ENCODE peak calls at places on chromosome 13, in six cellular contexts. One of them, this sample, is unnamed. For H3K27me3 and H3K4me1, the result is how much of the 10 kb centered on the place peaks cover.

GRCh38 chr13:96141032-96141431 is 51.1 kb downstream of the HS6ST3 start:
- DNase-seq in neuronal stem cell: no peak
- DNase-seq in cardiac muscle cell: peak
- DNase-seq in NT2/D1: peak
- DNase-seq in CD8-positive, alpha-beta memory T cell: no peak
- DNase-seq in adrenal gland: peak
- DNase-seq in this sample: no peak

GRCh38 chr13:20721058-20721453 is 17.6 kb downstream of the IL17D start:
- DNase-seq in adrenal gland: no peak
- DNase-seq in NT2/D1: no peak
- DNase-seq in cardiac muscle cell: no peak
- DNase-seq in CD8-positive, alpha-beta memory T cell: no peak
- DNase-seq in neuronal stem cell: no peak
- DNase-seq in this sample: no peak

GRCh38 chr13:93146584-93147292 is 79.9 kb upstream of the GPC6 start:
- DNase-seq in CD8-positive, alpha-beta memory T cell: no peak
- DNase-seq in adrenal gland: peak
- DNase-seq in NT2/D1: no peak
- DNase-seq in cardiac muscle cell: peak
- DNase-seq in neuronal stem cell: no peak
- DNase-seq in this sample: no peak

GRCh38 chr13:24118576-24118975 is 41.9 kb upstream of the SPATA13 start:
- DNase-seq in NT2/D1: no peak
- DNase-seq in cardiac muscle cell: no peak
- DNase-seq in CD8-positive, alpha-beta memory T cell: no peak
- DNase-seq in adrenal gland: no peak
- DNase-seq in neuronal stem cell: no peak
- DNase-seq in this sample: no peak

GRCh38 chr13:20132052-20132634 is 28.7 kb downstream of the GJA3 start:
- DNase-seq in cardiac muscle cell: no peak
- DNase-seq in adrenal gland: no peak
- DNase-seq in NT2/D1: no peak
- DNase-seq in CD8-positive, alpha-beta memory T cell: no peak
- DNase-seq in neuronal stem cell: no peak
- DNase-seq in this sample: no peak

GRCh38 chr13:44747179-44747578 is 171.0 kb upstream of the TSC22D1 start:
- DNase-seq in cardiac muscle cell: no peak
- DNase-seq in neuronal stem cell: no peak
- DNase-seq in CD8-positive, alpha-beta memory T cell: no peak
- DNase-seq in adrenal gland: no peak
- DNase-seq in NT2/D1: no peak
- DNase-seq in this sample: no peak

GRCh38 chr13:114065926-114066774 is 66.3 kb downstream of the RASA3 start:
- DNase-seq in neuronal stem cell: no peak
- DNase-seq in CD8-positive, alpha-beta memory T cell: no peak
- DNase-seq in NT2/D1: no peak
- DNase-seq in cardiac muscle cell: no peak
- DNase-seq in adrenal gland: peak
- DNase-seq in this sample: no peak

GRCh38 chr13:113465241-113465640 is 12.0 kb upstream of the ADPRHL1 start:
- DNase-seq in adrenal gland: no peak
- DNase-seq in CD8-positive, alpha-beta memory T cell: no peak
- DNase-seq in cardiac muscle cell: no peak
- DNase-seq in neuronal stem cell: no peak
- DNase-seq in NT2/D1: no peak
- DNase-seq in this sample: no peak

GRCh38 chr13:113941571-113942191 is 32.2 kb downstream of the C13orf46 start:
- DNase-seq in CD8-positive, alpha-beta memory T cell: no peak
- DNase-seq in cardiac muscle cell: peak
- DNase-seq in NT2/D1: no peak
- DNase-seq in neuronal stem cell: no peak
- DNase-seq in adrenal gland: peak
- DNase-seq in this sample: no peak

GRCh38 chr13:111382411-111382810 is 62.0 kb downstream of the TEX29 start:
- DNase-seq in cardiac muscle cell: no peak
- DNase-seq in CD8-positive, alpha-beta memory T cell: no peak
- DNase-seq in adrenal gland: no peak
- DNase-seq in NT2/D1: no peak
- DNase-seq in neuronal stem cell: no peak
- DNase-seq in this sample: no peak

GRCh38 chr13:40315416-40316064 is 350.9 kb downstream of the FOXO1 start:
- DNase-seq in adrenal gland: peak
- DNase-seq in neuronal stem cell: no peak
- DNase-seq in NT2/D1: no peak
- DNase-seq in CD8-positive, alpha-beta memory T cell: no peak
- DNase-seq in cardiac muscle cell: peak
- DNase-seq in this sample: peak

GRCh38 chr13:33509642-33510229 is 224.2 kb upstream of the STARD13 start:
- DNase-seq in adrenal gland: peak
- DNase-seq in CD8-positive, alpha-beta memory T cell: no peak
- DNase-seq in neuronal stem cell: no peak
- DNase-seq in cardiac muscle cell: peak
- DNase-seq in NT2/D1: no peak
- DNase-seq in this sample: no peak

GRCh38 chr13:85377783-85378182 is 421.4 kb downstream of the SLITRK6 start:
- DNase-seq in adrenal gland: no peak
- DNase-seq in neuronal stem cell: no peak
- DNase-seq in CD8-positive, alpha-beta memory T cell: no peak
- DNase-seq in NT2/D1: no peak
- DNase-seq in cardiac muscle cell: no peak
- DNase-seq in this sample: no peak

GRCh38 chr13:40446365-40446764 is 220.1 kb downstream of the FOXO1 start:
- DNase-seq in CD8-positive, alpha-beta memory T cell: no peak
- DNase-seq in adrenal gland: no peak
- DNase-seq in neuronal stem cell: no peak
- DNase-seq in cardiac muscle cell: no peak
- DNase-seq in NT2/D1: no peak
- DNase-seq in this sample: no peak

GRCh38 chr13:32851083-32852064 is 164.8 kb upstream of the KL start:
- DNase-seq in cardiac muscle cell: no peak
- DNase-seq in adrenal gland: no peak
- DNase-seq in neuronal stem cell: no peak
- DNase-seq in CD8-positive, alpha-beta memory T cell: no peak
- DNase-seq in NT2/D1: no peak
- DNase-seq in this sample: no peak

GRCh38 chr13:25927966-25928365 is 123.8 kb downstream of the SHISA2 start:
- DNase-seq in adrenal gland: no peak
- DNase-seq in CD8-positive, alpha-beta memory T cell: no peak
- DNase-seq in neuronal stem cell: no peak
- DNase-seq in cardiac muscle cell: no peak
- DNase-seq in NT2/D1: no peak
- DNase-seq in this sample: no peak

GRCh38 chr13:39600766-39601165 is 2.2 kb downstream of the LHFPL6 start:
- DNase-seq in adrenal gland: no peak
- DNase-seq in neuronal stem cell: no peak
- DNase-seq in CD8-positive, alpha-beta memory T cell: no peak
- DNase-seq in cardiac muscle cell: peak
- DNase-seq in NT2/D1: no peak
- DNase-seq in this sample: no peak

GRCh38 chr13:112655898-112656297 is 33.9 kb upstream of the ATP11A start:
- DNase-seq in neuronal stem cell: no peak
- DNase-seq in cardiac muscle cell: no peak
- DNase-seq in CD8-positive, alpha-beta memory T cell: no peak
- DNase-seq in NT2/D1: no peak
- DNase-seq in adrenal gland: no peak
- DNase-seq in this sample: no peak

GRCh38 chr13:109251958-109252357 is 534.4 kb downstream of the IRS2 start:
- DNase-seq in neuronal stem cell: no peak
- DNase-seq in adrenal gland: no peak
- DNase-seq in NT2/D1: no peak
- DNase-seq in cardiac muscle cell: no peak
- DNase-seq in CD8-positive, alpha-beta memory T cell: no peak
- DNase-seq in this sample: no peak

GRCh38 chr13:43894438-43894837 is 14.7 kb downstream of the LACC1 start:
- DNase-seq in CD8-positive, alpha-beta memory T cell: no peak
- DNase-seq in cardiac muscle cell: no peak
- DNase-seq in adrenal gland: no peak
- DNase-seq in NT2/D1: no peak
- DNase-seq in neuronal stem cell: no peak
- DNase-seq in this sample: no peak

GRCh38 chr13:47119568-47120080 is 222.8 kb upstream of the HTR2A start:
- DNase-seq in neuronal stem cell: no peak
- DNase-seq in CD8-positive, alpha-beta memory T cell: no peak
- DNase-seq in adrenal gland: no peak
- DNase-seq in cardiac muscle cell: no peak
- DNase-seq in NT2/D1: no peak
- DNase-seq in this sample: no peak

GRCh38 chr13:98504371-98504963 is 72.4 kb downstream of the STK24 start:
- DNase-seq in adrenal gland: no peak
- DNase-seq in cardiac muscle cell: no peak
- DNase-seq in NT2/D1: no peak
- DNase-seq in neuronal stem cell: no peak
- DNase-seq in CD8-positive, alpha-beta memory T cell: no peak
- DNase-seq in this sample: no peak

GRCh38 chr13:109610517-109610916 is 175.9 kb downstream of the IRS2 start:
- DNase-seq in NT2/D1: no peak
- DNase-seq in neuronal stem cell: no peak
- DNase-seq in CD8-positive, alpha-beta memory T cell: peak
- DNase-seq in cardiac muscle cell: peak
- DNase-seq in adrenal gland: peak
- DNase-seq in this sample: peak

GRCh38 chr13:28528848-28529247 is 33.9 kb upstream of the FLT1 start:
- DNase-seq in cardiac muscle cell: no peak
- DNase-seq in neuronal stem cell: no peak
- DNase-seq in CD8-positive, alpha-beta memory T cell: no peak
- DNase-seq in NT2/D1: no peak
- DNase-seq in adrenal gland: no peak
- DNase-seq in this sample: no peak
- H3K27me3 ChIP-seq in cardiac muscle cell: under half
- H3K27me3 ChIP-seq in neuronal stem cell: half or more
- H3K27me3 ChIP-seq in CD8-positive, alpha-beta memory T cell: under half
- H3K27me3 ChIP-seq in NT2/D1: under half
- H3K27me3 ChIP-seq in adrenal gland: under half
- H3K27me3 ChIP-seq in this sample: under half

DNA sequence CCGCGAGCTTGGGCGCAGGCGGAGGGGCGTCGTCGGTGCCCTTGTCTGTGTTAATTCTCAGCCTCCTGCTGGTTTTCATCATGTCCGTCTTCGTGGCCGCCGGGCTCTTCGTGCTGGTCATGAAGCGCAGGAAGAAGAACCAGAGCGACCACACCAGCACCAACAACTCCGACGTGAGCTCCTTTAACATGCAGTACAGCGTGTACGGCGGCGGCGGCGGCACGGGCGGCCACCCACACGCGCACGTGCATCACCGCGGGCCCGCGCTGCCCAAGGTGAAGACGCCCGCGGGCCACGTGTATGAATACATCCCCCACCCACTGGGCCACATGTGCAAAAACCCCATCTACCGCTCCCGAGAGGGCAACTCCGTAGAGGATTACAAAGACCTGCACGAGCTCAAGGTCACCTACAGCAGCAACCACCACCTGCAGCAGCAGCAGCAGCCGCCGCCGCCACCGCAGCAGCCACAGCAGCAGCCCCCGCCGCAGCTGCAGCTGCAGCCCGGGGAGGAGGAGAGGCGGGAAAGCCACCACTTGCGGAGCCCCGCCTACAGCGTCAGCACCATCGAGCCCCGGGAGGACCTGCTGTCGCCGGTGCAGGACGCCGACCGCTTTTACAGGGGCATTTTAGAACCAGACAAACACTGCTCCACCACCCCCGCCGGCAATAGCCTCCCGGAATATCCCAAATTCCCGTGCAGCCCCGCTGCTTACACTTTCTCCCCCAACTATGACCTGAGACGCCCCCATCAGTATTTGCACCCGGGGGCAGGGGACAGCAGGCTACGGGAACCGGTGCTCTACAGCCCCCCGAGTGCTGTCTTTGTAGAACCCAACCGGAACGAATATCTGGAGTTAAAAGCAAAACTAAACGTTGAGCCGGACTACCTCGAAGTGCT is 6.4 kb downstream of the SLITRK5 start:
- DNase-seq in neuronal stem cell: peak
- DNase-seq in NT2/D1: no peak
- DNase-seq in cardiac muscle cell: no peak
- DNase-seq in CD8-positive, alpha-beta memory T cell: peak
- DNase-seq in adrenal gland: no peak
- DNase-seq in this sample: no peak
- H3K4me3 ChIP-seq in neuronal stem cell: peak
- H3K4me3 ChIP-seq in NT2/D1: no peak
- H3K4me3 ChIP-seq in cardiac muscle cell: peak
- H3K4me3 ChIP-seq in CD8-positive, alpha-beta memory T cell: peak
- H3K4me3 ChIP-seq in adrenal gland: peak
- H3K4me3 ChIP-seq in this sample: no peak

DNA sequence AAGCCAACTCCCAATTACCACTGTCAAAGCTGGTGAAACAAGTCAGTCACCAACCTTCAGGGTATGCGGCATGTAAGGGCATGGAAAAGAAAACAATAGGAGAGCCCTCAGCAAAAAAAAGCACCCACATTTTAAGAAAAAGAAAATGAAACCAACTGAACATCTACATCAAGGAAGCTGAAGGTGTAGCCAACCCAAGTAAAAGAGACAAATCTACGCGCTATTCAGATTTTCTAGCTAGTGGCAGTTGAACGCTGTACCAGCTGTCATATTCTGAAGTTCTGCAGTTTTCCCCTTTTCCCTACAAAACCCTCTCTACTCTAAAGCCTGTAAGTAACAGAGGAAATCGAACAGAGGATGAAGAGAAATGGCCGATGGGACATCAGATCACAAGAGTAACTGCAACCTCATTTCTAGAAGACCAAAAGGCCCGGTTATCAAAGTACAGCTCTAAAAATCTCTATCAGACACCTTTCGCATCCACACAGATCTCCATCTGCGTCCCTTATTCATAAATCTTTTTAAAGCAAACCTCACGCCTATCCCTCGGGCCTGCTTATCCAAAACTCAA is 1.4 kb downstream of the MYCBP2 start:
- DNase-seq in neuronal stem cell: no peak
- DNase-seq in NT2/D1: no peak
- DNase-seq in adrenal gland: no peak
- DNase-seq in CD8-positive, alpha-beta memory T cell: no peak
- DNase-seq in cardiac muscle cell: peak
- DNase-seq in this sample: peak
- H3K4me1 ChIP-seq in neuronal stem cell: under half
- H3K4me1 ChIP-seq in NT2/D1: under half
- H3K4me1 ChIP-seq in adrenal gland: under half
- H3K4me1 ChIP-seq in CD8-positive, alpha-beta memory T cell: half or more
- H3K4me1 ChIP-seq in cardiac muscle cell: under half
- H3K4me1 ChIP-seq in this sample: half or more

DNA sequence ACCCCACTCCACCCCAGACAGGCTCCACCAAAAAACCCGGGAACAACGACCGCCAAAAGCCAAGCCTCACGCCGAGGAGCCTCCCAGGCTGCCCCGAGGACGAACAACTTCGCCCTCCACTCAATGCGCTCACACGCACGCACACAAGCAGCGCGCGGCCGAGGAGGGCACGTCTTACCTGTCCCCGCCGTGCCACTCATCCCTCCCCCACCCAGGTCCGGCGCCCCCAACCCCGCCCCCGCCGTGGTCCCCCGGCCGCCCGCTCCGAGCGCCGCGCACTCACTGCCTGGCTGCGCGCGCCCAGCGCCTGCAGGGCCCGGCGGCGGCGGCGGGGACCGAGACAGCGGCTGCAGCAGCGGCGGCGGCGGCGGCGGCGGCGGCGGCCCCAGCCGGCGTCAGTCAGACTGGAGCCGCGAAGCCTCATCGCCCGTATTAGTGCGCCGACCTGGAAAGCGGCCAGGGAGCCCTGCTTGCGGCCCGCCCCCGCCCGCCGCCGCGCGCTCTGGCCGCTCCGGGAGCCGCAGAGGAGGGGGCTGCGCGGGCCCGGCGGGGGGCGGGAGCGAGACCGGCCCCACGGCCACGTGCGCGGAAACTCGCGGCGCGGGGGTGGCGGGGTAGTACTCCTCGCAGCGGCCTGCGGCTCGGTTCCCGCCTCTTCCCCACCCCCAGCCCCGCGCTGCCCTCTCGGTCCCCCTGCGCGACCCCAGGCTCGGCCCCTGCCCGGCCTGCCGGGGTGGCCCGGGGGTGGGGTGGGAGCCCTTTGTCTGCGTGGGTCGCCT is at the start of gene SMAD9:
- DNase-seq in adrenal gland: peak
- DNase-seq in CD8-positive, alpha-beta memory T cell: no peak
- DNase-seq in NT2/D1: peak
- DNase-seq in neuronal stem cell: peak
- DNase-seq in cardiac muscle cell: peak
- DNase-seq in this sample: no peak
- H3K27me3 ChIP-seq in adrenal gland: under half
- H3K27me3 ChIP-seq in CD8-positive, alpha-beta memory T cell: under half
- H3K27me3 ChIP-seq in NT2/D1: under half
- H3K27me3 ChIP-seq in neuronal stem cell: under half
- H3K27me3 ChIP-seq in cardiac muscle cell: under half
- H3K27me3 ChIP-seq in this sample: under half